ENCODE peak calls at places on chromosomes 5 and 9, in six cellular contexts. E is WTC11, K is K562, A is GM23338, Z is HepG2, Y is GM12878. M is an unnamed sample.
A peak's percentile ranks its signal among the peaks of the same experiment; 100 is the strongest.

GRCh38 chr9:104740596-104740995 is 6.9 kb upstream of the NIPSNAP3A start:
- DNase-seq in E (no peak), K (no peak), A (no peak), Z (no peak), Y (no peak), M (no peak)

GRCh38 chr5:134435525-134435924 is 23.8 kb upstream of the CDKN2AIPNL start:
- DNase-seq in E (no peak), K (no peak), A (no peak), Z (no peak), Y (no peak), M (no peak)

GRCh38 chr9:81083062-81083461 is 606.3 kb downstream of the TLE1 start:
- DNase-seq in E (peak; percentile 15), K (no peak), A (peak; percentile 47), Z (no peak), Y (no peak), M (no peak)

GRCh38 chr9:129898205-129898604 is 62.9 kb downstream of the USP20 start:
- DNase-seq in E (no peak), K (peak; percentile 21), A (peak; percentile 44), Z (no peak), Y (no peak), M (no peak)

GRCh38 chr5:6587171-6587570 is 45.7 kb downstream of the NSUN2 start:
- DNase-seq in E (no peak), K (no peak), A (no peak), Z (no peak), Y (no peak), M (no peak)

GRCh38 chr5:108418172-108418571 is 36.3 kb upstream of the FBXL17 start:
- DNase-seq in E (no peak), K (no peak), A (no peak), Z (no peak), Y (no peak), M (no peak)

GRCh38 chr5:177592010-177592834 is at the start of gene TMED9:
- DNase-seq in E (peak; percentile 90), K (peak; percentile 84), A (peak; percentile 97), Z (peak; percentile 71), Y (no peak), M (peak; percentile 60)

GRCh38 chr5:7000316-7000715 is 287.1 kb downstream of the TENT4A start:
- DNase-seq in E (no peak), K (no peak), A (no peak), Z (no peak), Y (no peak), M (no peak)

GRCh38 chr9:7318920-7319319 is 480.7 kb downstream of the DMAC1 start:
- DNase-seq in E (no peak), K (no peak), A (no peak), Z (no peak), Y (no peak), M (no peak)

GRCh38 chr5:2739360-2740050 is 12.0 kb downstream of the IRX2 start:
- DNase-seq in E (peak; percentile 38), K (no peak), A (peak; percentile 52), Z (no peak), Y (no peak), M (peak; percentile 79)

GRCh38 chr5:67373518-67373917 is 176.9 kb upstream of the CD180 start:
- DNase-seq in E (no peak), K (no peak), A (no peak), Z (no peak), Y (no peak), M (no peak)

GRCh38 chr5:73918791-73919221 is 292.8 kb downstream of the ARHGEF28 start:
- DNase-seq in E (no peak), K (no peak), A (no peak), Z (no peak), Y (no peak), M (no peak)

GRCh38 chr5:173281910-173282309 is 46.3 kb downstream of the STC2 start:
- DNase-seq in E (peak; percentile 50), K (no peak), A (peak; percentile 85), Z (no peak), Y (no peak), M (no peak)

GRCh38 chr9:33297455-33297854 is 7.1 kb downstream of the NFX1 start:
- DNase-seq in E (no peak), K (no peak), A (no peak), Z (no peak), Y (peak; percentile 78), M (no peak)

GRCh38 chr5:172903790-172904189 is 55.4 kb upstream of the RPL26L1 start:
- DNase-seq in E (no peak), K (no peak), A (no peak), Z (no peak), Y (no peak), M (no peak)

GRCh38 chr5:19564036-19564435 is 424.0 kb downstream of the CDH18 start:
- DNase-seq in E (no peak), K (no peak), A (no peak), Z (no peak), Y (no peak), M (no peak)

GRCh38 chr5:80960531-80961375 is 590 bp downstream of the RASGRF2 start:
- DNase-seq in E (peak; percentile 39), K (no peak), A (peak; percentile 58), Z (peak; percentile 18), Y (no peak), M (no peak)

GRCh38 chr5:132462856-132463745 is 27.5 kb downstream of the IRF1 start:
- DNase-seq in E (no peak), K (no peak), A (no peak), Z (no peak), Y (no peak), M (no peak)

GRCh38 chr9:129888809-129889460 is 53.7 kb downstream of the USP20 start:
- DNase-seq in E (no peak), K (no peak), A (no peak), Z (no peak), Y (no peak), M (no peak)

GRCh38 chr5:82991678-82992323 is 85.4 kb downstream of the TMEM167A start:
- DNase-seq in E (no peak), K (no peak), A (no peak), Z (no peak), Y (no peak), M (no peak)

GRCh38 chr5:121668635-121669034 is 183.0 kb upstream of the FTMT start:
- DNase-seq in E (no peak), K (no peak), A (no peak), Z (no peak), Y (no peak), M (no peak)
- TF ChIP-seq CREB1 in E (no peak), K (no peak), A (no peak), Z (no peak), Y (no peak), M (no peak)

GRCh38 chr9:31140316-31140715 is 1244.1 kb upstream of the ACO1 start:
- DNase-seq in E (no peak), K (no peak), A (peak; percentile 64), Z (peak; percentile 6), Y (no peak), M (no peak)
- TF ChIP-seq CREB1 in E (no peak), K (no peak), A (no peak), Z (no peak), Y (no peak), M (no peak)

GRCh38 chr9:132035679-132036078 is 44.0 kb downstream of the MED27 start:
- DNase-seq in E (no peak), K (no peak), A (no peak), Z (no peak), Y (no peak), M (no peak)

GRCh38 chr9:132030626-132031325 is 48.9 kb downstream of the MED27 start:
- DNase-seq in E (no peak), K (no peak), A (no peak), Z (no peak), Y (no peak), M (peak; percentile 33)

GRCh38 chr9:132032584-132032945 is 47.1 kb downstream of the MED27 start:
- DNase-seq in E (peak; percentile 27), K (no peak), A (peak; percentile 55), Z (no peak), Y (no peak), M (no peak)

GRCh38 chr9:132031467-132031866 is 48.2 kb downstream of the MED27 start:
- DNase-seq in E (no peak), K (no peak), A (no peak), Z (no peak), Y (no peak), M (no peak)

DNA sequence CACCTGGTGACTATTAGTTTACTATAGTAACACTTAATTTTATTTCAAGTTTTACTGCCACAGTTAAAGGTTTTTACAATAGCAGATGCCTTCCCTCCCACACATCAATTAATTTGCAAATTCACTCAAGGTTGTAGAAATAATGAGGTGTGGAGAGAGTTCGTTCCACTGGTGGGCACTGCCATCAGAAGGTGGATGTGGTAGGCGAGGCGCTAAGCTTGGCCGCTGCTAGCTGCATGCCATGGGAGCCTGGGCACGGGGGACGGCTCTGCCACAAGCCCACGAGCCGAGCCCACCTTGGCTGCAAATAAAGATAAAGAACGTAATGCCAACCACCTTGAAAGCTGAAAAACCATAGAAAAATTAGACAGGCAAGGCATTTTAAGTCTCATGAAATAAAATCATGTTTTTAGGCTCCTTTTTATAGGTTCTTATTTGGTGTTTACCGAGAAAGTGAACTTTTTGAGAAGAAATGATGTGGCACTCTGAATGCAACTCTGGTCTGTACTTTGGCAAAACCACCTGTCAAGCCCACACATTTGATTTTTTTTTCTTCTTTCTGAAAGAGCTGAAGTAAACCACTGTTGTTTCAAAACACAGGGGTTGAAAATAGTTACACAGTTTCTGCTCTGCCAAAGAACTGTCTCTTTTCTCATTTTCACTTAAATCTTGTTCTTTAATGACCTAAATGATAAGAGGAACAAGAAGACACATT is 47.6 kb downstream of the MED27 start:
- DNase-seq in E (no peak), K (no peak), A (no peak), Z (no peak), Y (peak; percentile 17), M (no peak)
- TF ChIP-seq CREB1 in E (no peak), K (no peak), A (no peak), Z (no peak), Y (no peak), M (no peak)

GRCh38 chr9:22160235-22160634 is 151.1 kb upstream of the CDKN2B start:
- DNase-seq in E (no peak), K (no peak), A (no peak), Z (no peak), Y (no peak), M (no peak)
- TF ChIP-seq CREB1 in E (no peak), K (no peak), A (no peak), Z (no peak), Y (no peak), M (no peak)

DNA sequence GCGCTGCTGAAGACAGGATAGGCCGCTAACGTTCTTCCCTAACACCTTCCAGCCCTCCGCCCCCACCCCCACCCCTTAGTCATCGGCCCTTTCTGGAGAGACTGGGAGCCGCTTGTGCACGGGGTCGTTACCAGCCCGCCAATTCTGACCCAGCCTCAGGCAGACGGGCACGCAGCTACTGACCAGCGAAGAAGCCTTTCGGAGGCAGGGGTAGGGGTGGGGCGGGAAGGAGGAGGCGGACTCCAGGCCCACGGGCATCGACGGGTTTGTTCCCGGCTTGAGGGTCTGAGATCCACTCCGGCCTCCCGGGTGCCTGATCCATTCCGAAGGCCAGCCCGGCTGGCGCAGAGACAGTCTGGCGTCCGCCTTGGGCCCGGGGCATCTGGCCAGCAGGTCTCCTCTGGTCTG is 729 bp upstream of the HAND1 start:
- DNase-seq in E (peak; percentile 52), K (no peak), A (peak; percentile 73), Z (no peak), Y (no peak), M (no peak)
- TF ChIP-seq CREB1 in E (no peak), K (no peak), A (no peak), Z (no peak), Y (no peak), M (no peak)

GRCh38 chr5:98454407-98454806 is 319.1 kb upstream of the RGMB start:
- DNase-seq in E (no peak), K (no peak), A (no peak), Z (no peak), Y (no peak), M (no peak)
- TF ChIP-seq CREB1 in E (no peak), K (no peak), A (no peak), Z (no peak), Y (no peak), M (no peak)

M was measured in H1.